ENCODE peak calls at places on chromosomes 7 and 10, in four cellular contexts. Y, H, R and I are unnamed samples.

GRCh38 chr7:2781636-2782035 is 62.5 kb downstream of the GNA12 start:
- DNase-seq in Y (no peak), H (no peak), R (peak; percentile 71), I (no peak)

GRCh38 chr7:100705341-100705752 is 574 bp upstream of the POP7 start:
- DNase-seq in Y (peak; percentile 78), H (peak; percentile 88), R (peak; percentile 59), I (no peak)

GRCh38 chr10:72688208-72688651 is 3.7 kb upstream of the MCU start:
- DNase-seq in Y (no peak), H (no peak), R (peak; percentile 95), I (no peak)

GRCh38 chr7:22990588-22990949 is 23.4 kb downstream of the HYCC1 start:
- DNase-seq in Y (no peak), H (no peak), R (peak; percentile 85), I (no peak)

GRCh38 chr10:114388275-114388674 is 16.0 kb downstream of the AFAP1L2 start:
- DNase-seq in Y (no peak), H (no peak), R (no peak), I (no peak)

GRCh38 chr10:119521443-119522204 is 20.9 kb downstream of the RGS10 start:
- DNase-seq in Y (no peak), H (no peak), R (peak; percentile 92), I (no peak)

GRCh38 chr7:20238754-20239324 is 21.7 kb upstream of the MACC1 start:
- DNase-seq in Y (no peak), H (no peak), R (no peak), I (no peak)

GRCh38 chr7:79403879-79404278 is 49.6 kb downstream of the MAGI2 start:
- DNase-seq in Y (no peak), H (no peak), R (no peak), I (no peak)

GRCh38 chr7:121138262-121138933 is 149.9 kb downstream of the CPED1 start:
- DNase-seq in Y (no peak), H (no peak), R (no peak), I (no peak)

GRCh38 chr7:17929647-17930395 is 10.5 kb downstream of the SNX13 start:
- DNase-seq in Y (no peak), H (no peak), R (no peak), I (no peak)

GRCh38 chr10:113454341-113455061 is 98.4 kb upstream of the HABP2 start:
- DNase-seq in Y (peak; percentile 23), H (peak; percentile 77), R (peak; percentile 12), I (no peak)

GRCh38 chr10:28875535-28876208 is 198.4 kb downstream of the BAMBI start:
- DNase-seq in Y (no peak), H (peak; percentile 60), R (peak; percentile 73), I (no peak)

GRCh38 chr7:27189560-27190283 is 4.7 kb upstream of the HOXA11 start:
- DNase-seq in Y (peak; percentile 35), H (no peak), R (no peak), I (peak; percentile 52)

GRCh38 chr10:45374451-45375052 is 536 bp downstream of the ALOX5 start:
- DNase-seq in Y (no peak), H (no peak), R (no peak), I (peak; percentile 73)

GRCh38 chr7:102891693-102892261 is 21.0 kb upstream of the LRRC17 start:
- DNase-seq in Y (peak; percentile 46), H (no peak), R (peak; percentile 89), I (no peak)

GRCh38 chr10:68049289-68050078 is 25.6 kb downstream of the HERC4 start:
- DNase-seq in Y (no peak), H (no peak), R (no peak), I (no peak)

GRCh38 chr10:113034008-113034407 is 84.0 kb downstream of the TCF7L2 start:
- DNase-seq in Y (no peak), H (no peak), R (no peak), I (no peak)

GRCh38 chr7:151039850-151040548 is 8.3 kb upstream of the ASIC3 start:
- DNase-seq in Y (no peak), H (no peak), R (no peak), I (no peak)

GRCh38 chr10:120841522-120842189 is 9.5 kb upstream of the WDR11 start:
- DNase-seq in Y (no peak), H (no peak), R (no peak), I (no peak)

GRCh38 chr10:16814081-16814480 is 3.1 kb downstream of the RSU1 start:
- DNase-seq in Y (no peak), H (no peak), R (no peak), I (no peak)

GRCh38 chr10:27611861-27612450 is 107.9 kb downstream of the RAB18 start:
- DNase-seq in Y (no peak), H (no peak), R (no peak), I (no peak)

GRCh38 chr10:71731791-71732190 is 12.2 kb upstream of the C10orf105 start:
- DNase-seq in Y (no peak), H (no peak), R (no peak), I (no peak)

GRCh38 chr10:86644412-86645110 is 9.8 kb upstream of the OPN4 start:
- DNase-seq in Y (no peak), H (no peak), R (peak; percentile 27), I (no peak)

GRCh38 chr10:86253171-86254072 is 113.2 kb downstream of the GRID1 start:
- DNase-seq in Y (peak; percentile 5), H (no peak), R (no peak), I (peak; percentile 50)

GRCh38 chr7:111763221-111763791 is 201.0 kb upstream of the IMMP2L start:
- DNase-seq in Y (no peak), H (peak; percentile 69), R (peak; percentile 71), I (no peak)

GRCh38 chr10:110824152-110824441 is 47.6 kb upstream of the PDCD4 start:
- DNase-seq in Y (no peak), H (no peak), R (no peak), I (no peak)

GRCh38 chr10:75428434-75429158 is 2.8 kb upstream of the LRMDA start:
- DNase-seq in Y (peak; percentile 33), H (no peak), R (peak; percentile 15), I (no peak)

GRCh38 chr10:5494611-5495010 is 4.8 kb downstream of the CALML5 start:
- DNase-seq in Y (no peak), H (no peak), R (no peak), I (no peak)

GRCh38 chr7:73351447-73352167 is 23.6 kb downstream of the FKBP6 start:
- DNase-seq in Y (no peak), H (no peak), R (no peak), I (no peak)

DNA sequence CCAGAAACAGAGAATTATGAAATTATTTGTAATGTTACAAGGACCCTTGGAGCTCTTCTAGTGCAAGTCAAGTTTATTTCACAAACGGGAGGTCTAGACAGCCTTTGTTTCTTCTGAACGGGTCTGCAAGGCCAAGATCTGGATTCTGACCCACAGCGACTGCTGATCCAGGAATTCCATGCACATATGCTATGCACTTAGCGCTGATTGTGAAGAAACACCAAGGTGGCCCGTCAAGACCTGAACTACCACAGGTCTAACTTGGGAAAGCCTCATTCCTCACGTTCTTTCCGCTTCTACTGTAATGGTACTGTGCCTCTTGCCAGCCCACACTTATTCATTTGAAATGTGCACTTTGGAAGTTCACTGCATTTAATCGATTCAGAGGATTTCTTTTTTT is 249.7 kb upstream of the C7orf33 start:
- DNase-seq in Y (no peak), H (peak; percentile 34), R (no peak), I (no peak)
- H3K4me3 ChIP-seq in Y (no peak overlapping the region), H (peak overlapping the region; percentile 70), R (no peak overlapping the region), I (no peak overlapping the region)

DNA sequence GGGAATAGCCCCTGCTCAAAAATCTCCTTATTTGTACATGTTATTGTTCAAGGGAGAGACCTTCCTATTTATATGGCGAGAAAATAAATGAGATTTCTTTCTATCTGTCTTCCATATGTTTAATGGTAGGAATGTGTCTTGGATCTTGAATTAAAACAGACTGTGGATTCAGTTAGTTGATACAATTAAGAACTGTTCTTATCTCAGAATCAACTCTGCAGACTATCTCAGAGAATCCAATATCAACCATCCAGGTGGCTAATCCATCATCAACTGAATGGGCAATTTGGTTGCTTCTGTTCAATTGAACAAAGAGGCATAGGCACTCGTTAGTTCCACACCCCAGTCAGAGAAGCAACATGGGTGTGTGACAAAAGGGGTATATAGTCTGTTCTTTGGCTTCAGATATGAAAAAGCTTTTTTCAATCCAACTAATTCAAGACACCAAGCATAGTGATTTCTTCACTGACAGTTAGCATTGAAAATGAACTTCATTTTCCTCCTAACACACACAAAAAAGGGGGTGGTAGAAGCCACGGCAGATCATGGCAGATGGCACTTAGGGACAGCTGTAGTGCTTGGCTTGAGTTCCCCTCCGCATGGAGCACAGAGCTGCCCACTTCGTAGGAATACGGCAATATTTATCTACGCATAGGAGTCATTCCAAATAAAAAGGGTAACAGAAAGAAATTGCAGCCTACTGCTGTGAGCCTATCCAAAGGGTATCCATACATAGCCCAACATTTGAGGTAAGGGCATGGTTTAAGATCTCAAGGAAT is 135.9 kb downstream of the KIAA1217 start:
- DNase-seq in Y (no peak), H (peak; percentile 34), R (no peak), I (no peak)
- H3K4me3 ChIP-seq in Y (no peak overlapping the region), H (no peak overlapping the region), R (no peak overlapping the region), I (peak overlapping the region; percentile 37)

DNA sequence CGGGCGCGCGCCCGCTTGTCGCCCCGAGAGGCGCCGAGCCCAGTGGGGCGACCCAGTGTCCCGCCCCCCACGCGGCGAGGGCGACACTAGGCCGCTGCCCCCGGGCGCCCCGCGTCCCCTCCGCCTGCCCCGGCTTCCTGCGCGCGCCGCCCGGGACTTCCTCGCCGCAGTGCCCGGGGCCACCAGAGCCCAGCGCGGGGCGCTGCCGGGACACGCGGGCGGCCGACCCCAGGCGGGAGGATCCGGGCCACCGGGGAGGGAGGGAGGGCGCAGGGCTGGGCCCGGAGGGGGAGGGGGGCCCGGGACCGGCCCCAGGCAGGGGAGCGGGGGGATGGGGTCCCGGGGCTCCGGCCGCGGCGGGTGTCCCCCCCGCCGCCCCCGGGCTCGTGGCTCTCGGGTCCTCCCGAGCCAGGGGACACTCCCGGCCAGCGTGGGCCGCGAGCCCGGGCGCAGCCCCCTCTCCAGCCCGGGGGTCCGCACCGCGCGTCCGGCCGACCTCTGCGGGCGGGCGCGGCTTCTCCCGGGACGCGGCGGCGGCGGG is 435 bp upstream of the PWWP2B start:
- DNase-seq in Y (peak; percentile 56), H (peak; percentile 86), R (peak; percentile 31), I (no peak)
- H3K4me3 ChIP-seq in Y (peak overlapping the region; percentile 84), H (peak overlapping the region; percentile 55), R (peak overlapping the region; percentile 86), I (peak overlapping the region; percentile 99)

GRCh38 chr10:98361131-98361633 is 53.8 kb downstream of the PYROXD2 start:
- DNase-seq in Y (peak; percentile 83), H (peak; percentile 56), R (peak; percentile 100), I (peak; percentile 95)

GRCh38 chr10:98364432-98365102 is 50.4 kb downstream of the PYROXD2 start:
- DNase-seq in Y (no peak), H (no peak), R (no peak), I (no peak)

GRCh38 chr10:98363188-98363587 is 51.8 kb downstream of the PYROXD2 start:
- DNase-seq in Y (no peak), H (no peak), R (no peak), I (no peak)

GRCh38 chr10:98365698-98366530 is 49.1 kb downstream of the PYROXD2 start:
- DNase-seq in Y (no peak), H (no peak), R (no peak), I (no peak)

DNA sequence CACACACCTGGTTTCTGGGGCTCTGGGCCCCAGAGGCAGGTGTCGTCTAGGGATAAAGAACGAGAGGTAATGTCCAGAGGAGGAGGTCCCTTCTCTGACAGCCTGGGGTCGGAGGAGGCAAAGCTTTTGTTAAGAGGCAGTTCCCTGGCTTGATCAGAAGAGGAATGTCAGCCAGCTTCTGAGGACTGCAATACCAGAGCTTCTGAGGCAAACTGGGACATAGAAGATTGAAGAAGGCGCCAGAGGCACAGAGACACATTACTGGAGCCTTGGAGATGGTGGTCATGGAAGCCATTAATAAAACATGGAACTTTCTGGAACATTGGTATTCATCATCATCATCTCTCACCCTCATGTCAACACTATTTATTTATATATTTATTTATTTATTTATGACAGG is 53.3 kb downstream of the PYROXD2 start:
- DNase-seq in Y (no peak), H (no peak), R (no peak), I (no peak)
- H3K4me3 ChIP-seq in Y (no peak overlapping the region), H (no peak overlapping the region), R (no peak overlapping the region), I (peak overlapping the region; percentile 42)

GRCh38 chr10:99779335-99779734 is 3.1 kb upstream of the ABCC2 start:
- DNase-seq in Y (no peak), H (no peak), R (peak; percentile 83), I (no peak)
- H3K4me3 ChIP-seq in Y (no peak overlapping the region), H (no peak overlapping the region), R (peak overlapping the region; percentile 31), I (no peak overlapping the region)